ENCODE peak calls at places on chromosomes 16 and 17, in five cellular contexts. E is ovary; R is A549; T is CD8-positive, alpha-beta T cell; F is tibial nerve. V is an unnamed sample.

GRCh38 chr16:85513180-85513579 is 99.9 kb upstream of the GSE1 start:
- DNase-seq in E (no peak), R (no peak), T (no peak), F (no peak), V (no peak)

GRCh38 chr17:1764274-1764673 is 2.4 kb downstream of the SERPINF1 start:
- DNase-seq in E (peak), R (no peak), T (peak), F (peak), V (peak)

GRCh38 chr16:84487358-84487757 is 17.1 kb downstream of the MEAK7 start:
- DNase-seq in E (no peak), R (no peak), T (no peak), F (no peak), V (peak)

GRCh38 chr16:68626557-68626956 is 18.6 kb upstream of the CDH3 start:
- DNase-seq in E (no peak), R (no peak), T (no peak), F (no peak), V (no peak)

GRCh38 chr16:57038151-57038550 is 48.8 kb downstream of the NLRC5 start:
- DNase-seq in E (no peak), R (no peak), T (no peak), F (no peak), V (no peak)

GRCh38 chr17:31696184-31696602 is 162.9 kb downstream of the COPRS start:
- DNase-seq in E (peak), R (no peak), T (no peak), F (peak), V (no peak)

GRCh38 chr17:39702901-39703893 is 3.3 kb downstream of the ERBB2 start:
- DNase-seq in E (no peak), R (peak), T (no peak), F (no peak), V (no peak)

GRCh38 chr16:53849994-53850393 is 146.0 kb downstream of the FTO start:
- DNase-seq in E (no peak), R (no peak), T (no peak), F (no peak), V (no peak)

GRCh38 chr17:48290378-48290777 is 139.6 kb downstream of the SKAP1 start:
- DNase-seq in E (no peak), R (no peak), T (no peak), F (no peak), V (no peak)

GRCh38 chr17:10192963-10193362 is 5.4 kb downstream of the GAS7 start:
- DNase-seq in E (no peak), R (no peak), T (no peak), F (no peak), V (no peak)

DNA sequence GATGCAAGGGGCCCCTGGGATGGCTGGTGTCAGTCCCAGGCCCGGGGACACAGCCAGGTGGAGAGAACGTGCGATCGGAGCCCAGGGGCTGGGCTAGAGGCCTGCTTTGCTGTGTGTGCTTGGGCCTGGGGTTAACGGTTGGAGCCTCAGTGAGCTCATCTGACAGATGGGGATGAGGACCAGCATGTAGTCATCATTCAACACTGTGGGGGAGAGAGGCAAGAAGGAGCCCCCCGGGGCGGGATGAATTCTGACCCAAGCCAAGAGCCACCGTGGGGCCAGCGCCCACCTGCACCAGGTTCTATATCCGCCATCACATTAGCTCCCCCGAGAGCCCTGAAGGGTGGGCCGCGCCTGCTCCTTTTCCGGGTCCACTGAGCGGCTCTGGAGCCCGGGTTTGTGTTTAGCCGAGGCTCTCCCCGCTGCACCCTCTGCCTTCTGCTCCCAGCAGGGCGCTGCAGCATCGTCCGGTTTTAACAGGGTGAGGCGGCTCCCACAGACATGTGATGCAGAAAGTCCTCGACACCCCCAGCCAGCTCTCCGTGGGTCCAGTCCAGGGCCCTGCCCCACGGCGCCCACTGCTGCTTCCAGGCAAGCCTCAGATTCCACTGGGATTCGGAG is 365.7 kb downstream of the SEC14L1 start:
- DNase-seq in E (no peak), R (no peak), T (no peak), F (no peak), V (no peak)
- TF ChIP-seq CTCF in E (no peak), R (no peak), T (no peak), F (no peak), V (no peak)

GRCh38 chr17:6757747-6758146 is 1.9 kb downstream of the XAF1 start:
- DNase-seq in E (no peak), R (no peak), T (no peak), F (no peak), V (no peak)

GRCh38 chr17:6755281-6755680 is 565 bp upstream of the XAF1 start:
- DNase-seq in E (peak), R (no peak), T (no peak), F (no peak), V (no peak)

GRCh38 chr17:6755731-6756184 is at the start of gene XAF1:
- DNase-seq in E (peak), R (no peak), T (peak), F (no peak), V (peak)

GRCh38 chr17:6753565-6753964 is 2.3 kb upstream of the XAF1 start:
- DNase-seq in E (no peak), R (no peak), T (no peak), F (no peak), V (no peak)

GRCh38 chr17:6756425-6757012 is 673 bp downstream of the XAF1 start:
- DNase-seq in E (peak), R (no peak), T (no peak), F (no peak), V (no peak)
- H3K4me3 ChIP-seq in E (peak), R (no peak), T (peak), F (peak), V (peak)

GRCh38 chr17:27578718-27579085 is 52.3 kb upstream of the LGALS9 start:
- DNase-seq in E (no peak), R (no peak), T (no peak), F (no peak), V (no peak)
- TF ChIP-seq CTCF in E (no peak), R (no peak), T (no peak), F (no peak), V (no peak)

GRCh38 chr17:75507712-75508111 is 7.6 kb downstream of the CASKIN2 start:
- DNase-seq in E (no peak), R (no peak), T (no peak), F (no peak), V (no peak)
- H3K4me3 ChIP-seq in E (no peak), R (no peak), T (no peak), F (peak), V (no peak)

DNA sequence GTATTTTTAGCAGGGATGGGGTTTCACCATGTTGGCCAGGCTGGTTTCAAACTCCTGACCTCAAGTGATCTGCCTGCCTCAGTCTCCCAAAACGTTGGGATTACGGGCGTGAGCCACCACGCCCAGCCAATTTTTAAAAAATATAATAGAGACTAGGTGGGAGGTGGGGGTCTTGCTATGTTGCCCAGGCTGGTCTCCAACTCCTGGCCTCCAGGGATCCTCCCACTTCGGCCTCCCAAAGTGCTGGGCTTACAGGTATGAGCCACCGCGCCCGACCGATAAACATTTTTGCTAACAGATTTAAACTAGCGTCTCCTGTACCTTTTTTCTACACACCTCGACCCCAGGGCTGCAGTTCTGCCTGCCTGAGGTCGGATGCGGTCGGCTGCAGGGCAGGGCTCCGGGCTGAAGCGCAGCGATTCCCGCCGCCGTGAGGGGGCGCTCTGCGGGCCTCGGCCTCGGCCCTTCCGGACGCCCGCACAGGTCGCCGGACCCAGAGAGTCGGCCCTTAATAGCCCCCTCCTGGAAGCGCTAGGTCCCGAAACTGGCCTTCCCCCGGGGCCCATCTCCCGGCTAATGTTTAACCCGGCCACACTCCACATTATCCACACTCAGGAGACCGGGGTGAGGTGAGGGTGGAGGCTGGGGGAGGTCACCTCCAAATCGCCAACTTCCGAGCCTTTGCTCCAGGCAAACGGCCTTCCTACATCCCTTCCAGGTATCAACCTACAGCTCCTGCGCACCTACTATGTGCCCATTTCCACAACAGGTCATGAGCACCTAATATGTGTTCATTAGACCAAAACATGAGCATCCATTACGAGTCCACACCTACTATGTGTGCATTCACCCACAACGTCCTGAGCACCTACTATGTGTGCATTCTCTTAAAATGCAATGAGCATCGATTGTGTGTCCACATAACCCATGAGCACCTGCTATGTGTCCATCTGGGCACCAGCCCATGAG is 2.0 kb upstream of the GLIS2 start:
- DNase-seq in E (no peak), R (peak), T (no peak), F (no peak), V (no peak)
- TF ChIP-seq CTCF in E (no peak), R (peak), T (no peak), F (peak), V (peak)

DNA sequence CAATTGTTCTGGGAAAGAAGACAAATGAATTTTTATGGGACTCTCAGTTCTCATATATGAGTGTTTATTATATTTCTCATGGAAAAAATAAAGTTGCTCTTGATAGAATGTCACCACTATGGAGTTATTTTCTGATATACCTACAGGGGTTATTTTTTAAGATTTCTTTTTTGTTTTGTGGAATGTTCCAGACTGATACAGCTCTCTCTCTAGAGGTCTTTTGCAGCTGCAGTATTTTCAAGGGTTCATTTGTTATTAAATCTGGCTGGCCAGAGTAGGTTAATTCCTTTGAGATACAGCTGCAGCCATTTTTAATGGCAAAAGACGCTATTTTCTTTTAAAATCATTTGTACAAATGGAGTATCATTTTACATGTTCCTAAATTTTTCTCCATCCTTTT is 100.7 kb downstream of the ABCA8 start:
- DNase-seq in E (no peak), R (no peak), T (no peak), F (no peak), V (no peak)
- H3K4me3 ChIP-seq in E (no peak), R (no peak), T (no peak), F (no peak), V (no peak)

DNA sequence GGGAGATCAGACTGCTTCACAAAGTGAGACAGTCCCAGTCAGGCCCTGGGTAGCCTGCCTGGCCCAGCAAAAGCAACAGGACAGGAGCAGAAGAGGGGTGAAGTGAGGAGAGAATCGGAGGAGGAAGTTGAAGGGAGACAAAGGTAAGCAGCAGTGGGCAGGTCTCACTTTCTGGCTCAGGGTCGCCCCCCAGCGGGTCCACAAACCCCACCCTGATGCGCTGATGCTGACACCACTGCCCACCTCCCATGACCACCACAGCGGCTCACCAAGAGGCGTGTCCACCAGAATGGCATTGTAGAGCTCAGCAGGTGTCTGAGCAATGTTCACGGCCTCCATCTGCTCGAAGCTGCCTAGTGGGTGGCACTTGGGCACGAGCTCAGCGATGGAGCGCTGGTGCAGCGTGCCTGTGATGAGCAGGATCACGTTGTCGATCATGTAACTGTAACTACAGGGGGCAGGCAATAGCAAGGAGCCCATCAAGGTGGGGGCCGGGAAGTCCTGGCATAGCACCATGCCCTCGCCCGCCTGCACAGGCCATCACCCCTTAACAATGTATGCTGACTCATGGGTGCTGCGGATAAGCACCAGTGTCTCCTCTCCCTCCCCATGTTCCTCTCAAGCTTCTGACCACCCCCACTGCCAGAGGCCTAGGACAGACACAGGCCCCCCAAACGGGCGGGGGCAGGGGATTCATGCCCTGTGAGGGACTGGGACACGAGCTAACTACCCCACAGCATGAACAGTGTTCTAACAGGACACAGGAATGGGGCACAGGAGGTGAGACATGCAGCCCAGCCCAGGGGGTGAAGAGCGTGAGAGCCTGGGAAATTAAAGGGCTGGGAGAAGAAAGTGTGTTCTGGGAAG is 13.6 kb downstream of the HSD11B2 start:
- DNase-seq in E (no peak), R (no peak), T (no peak), F (no peak), V (no peak)
- TF ChIP-seq CTCF in E (no peak), R (no peak), T (no peak), F (no peak), V (no peak)

V was measured in Peyer's patch.